ENCODE peak calls at places on chromosomes 5 and 9, in eight cellular contexts. H is tibial artery; P is pancreas; Q is bronchial epithelial cell; R is mesendoderm; X is CD4-positive, alpha-beta memory T cell; L is psoas muscle; G is neuronal stem cell. V is an unnamed sample.

GRCh38 chr9:136847827-136848392 is 1.3 kb upstream of the PHPT1 start:
- DNase-seq in H (peak; percentile 94), P (peak; percentile 92), Q (peak; percentile 61), R (peak; percentile 91), X (peak; percentile 47), L (peak; percentile 90), G (peak; percentile 78), V (peak; percentile 58)

GRCh38 chr5:150215978-150216944 is 26.4 kb downstream of the SLC6A7 start:
- DNase-seq in H (no peak), P (no peak), Q (no peak), R (no peak), X (no peak), L (no peak), G (no peak), V (no peak)

GRCh38 chr5:179549973-179550510 is 312 bp upstream of the RUFY1 start:
- DNase-seq in H (no peak), P (no peak), Q (peak; percentile 28), R (no peak), X (no peak), L (no peak), G (peak; percentile 42), V (no peak)

GRCh38 chr5:585556-585955 is 26.6 kb upstream of the CEP72 start:
- DNase-seq in H (no peak), P (no peak), Q (no peak), R (no peak), X (no peak), L (no peak), G (no peak), V (no peak)

GRCh38 chr5:371811-372555 is 50.5 kb downstream of the AHRR start:
- DNase-seq in H (peak; percentile 48), P (no peak), Q (no peak), R (no peak), X (no peak), L (no peak), G (no peak), V (no peak)

GRCh38 chr5:177312649-177313181 is 1.0 kb upstream of the MXD3 start:
- DNase-seq in H (peak; percentile 62), P (no peak), Q (no peak), R (peak; percentile 83), X (no peak), L (no peak), G (no peak), V (no peak)

GRCh38 chr5:157361865-157362465 is 96.0 kb downstream of the CYFIP2 start:
- DNase-seq in H (no peak), P (no peak), Q (no peak), R (peak; percentile 16), X (no peak), L (no peak), G (no peak), V (no peak)

GRCh38 chr5:31232273-31232888 is 38.9 kb downstream of the CDH6 start:
- DNase-seq in H (no peak), P (no peak), Q (peak; percentile 62), R (peak; percentile 78), X (no peak), L (no peak), G (peak; percentile 46), V (no peak)

GRCh38 chr9:96884443-96884842 is 30.1 kb upstream of the ZNF782 start:
- DNase-seq in H (no peak), P (no peak), Q (peak; percentile 97), R (peak; percentile 67), X (no peak), L (no peak), G (no peak), V (no peak)

GRCh38 chr5:145347026-145347616 is 488.0 kb downstream of the PRELID2 start:
- DNase-seq in H (no peak), P (no peak), Q (peak; percentile 47), R (peak; percentile 40), X (no peak), L (no peak), G (peak; percentile 42), V (no peak)

GRCh38 chr5:81729276-81729675 is 21.6 kb downstream of the SSBP2 start:
- DNase-seq in H (no peak), P (no peak), Q (no peak), R (no peak), X (no peak), L (no peak), G (no peak), V (no peak)

GRCh38 chr5:149397530-149397929 is 18.4 kb upstream of the IL17B start:
- DNase-seq in H (no peak), P (no peak), Q (no peak), R (no peak), X (no peak), L (no peak), G (no peak), V (no peak)

GRCh38 chr5:62184444-62184843 is 121.6 kb upstream of the KIF2A start:
- DNase-seq in H (no peak), P (no peak), Q (no peak), R (no peak), X (no peak), L (no peak), G (no peak), V (no peak)

GRCh38 chr5:62183727-62184126 is 122.3 kb upstream of the KIF2A start:
- DNase-seq in H (no peak), P (no peak), Q (no peak), R (peak; percentile 49), X (no peak), L (no peak), G (no peak), V (no peak)

GRCh38 chr5:62178258-62178657 is 127.7 kb upstream of the KIF2A start:
- DNase-seq in H (no peak), P (no peak), Q (peak; percentile 38), R (no peak), X (no peak), L (no peak), G (no peak), V (no peak)

GRCh38 chr5:62182802-62183201 is 123.2 kb upstream of the KIF2A start:
- DNase-seq in H (no peak), P (no peak), Q (no peak), R (no peak), X (no peak), L (no peak), G (no peak), V (no peak)
- H3K27me3 ChIP-seq in H (no peaks in the 10 kb centered on the region), P (no peaks in the 10 kb centered on the region), Q (peaks cover 4% of the 10 kb centered on the region), R (no peaks in the 10 kb centered on the region), X (no peaks in the 10 kb centered on the region), L (no peaks in the 10 kb centered on the region), G (no peaks in the 10 kb centered on the region), V (no peaks in the 10 kb centered on the region)

DNA sequence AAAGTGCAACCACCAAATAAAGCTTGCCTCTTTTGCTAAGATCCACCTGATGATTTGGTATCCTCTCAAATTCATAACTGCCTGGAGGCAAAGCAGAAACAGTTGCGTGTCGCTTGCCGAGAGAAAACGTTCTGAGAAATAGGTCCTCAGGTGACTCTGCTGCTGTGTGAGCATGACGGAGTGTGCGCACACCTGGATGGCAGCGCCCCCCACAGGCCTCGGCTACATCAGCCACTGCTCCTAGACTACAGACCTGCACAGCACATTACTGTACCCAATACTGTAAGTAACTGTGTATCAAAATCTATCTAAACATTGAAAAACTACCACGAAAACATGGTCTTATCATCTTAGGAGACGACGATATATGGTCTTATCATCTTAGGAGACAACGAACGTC is 87.4 kb downstream of the CAMSAP1 start:
- DNase-seq in H (peak; percentile 16), P (no peak), Q (no peak), R (peak; percentile 31), X (no peak), L (no peak), G (no peak), V (no peak)
- H3K4me3 ChIP-seq in H (no peak overlapping the region), P (no peak overlapping the region), Q (no peak overlapping the region), R (no peak overlapping the region), X (no peak overlapping the region), L (no peak overlapping the region), G (no peak overlapping the region), V (no peak overlapping the region)

DNA sequence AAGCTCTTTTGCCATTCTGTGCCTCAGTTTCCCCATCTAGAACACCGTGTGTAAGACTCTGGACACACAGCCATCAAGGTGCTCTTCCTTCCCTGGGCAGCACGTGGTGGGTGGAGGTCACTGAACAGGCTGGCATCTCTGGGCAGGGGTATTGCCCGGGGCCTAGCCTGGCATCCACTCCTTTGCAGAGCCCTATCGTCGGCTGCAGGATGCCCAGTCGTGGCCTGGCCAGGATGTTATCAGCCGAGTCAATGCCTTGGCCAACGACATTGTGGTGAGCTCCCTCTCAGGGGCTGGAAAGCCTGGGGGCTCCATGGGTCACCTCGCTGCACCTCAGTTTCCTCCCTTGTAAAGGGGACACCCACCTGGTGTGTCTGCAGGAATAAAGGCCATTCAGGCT is 4.0 kb downstream of the ADGRD2 start:
- DNase-seq in H (no peak), P (no peak), Q (no peak), R (no peak), X (no peak), L (no peak), G (no peak), V (no peak)
- H3K27me3 ChIP-seq in H (no peaks in the 10 kb centered on the region), P (no peaks in the 10 kb centered on the region), Q (no peaks in the 10 kb centered on the region), R (no peaks in the 10 kb centered on the region), X (peaks cover 11% of the 10 kb centered on the region), L (no peaks in the 10 kb centered on the region), G (peaks cover 4% of the 10 kb centered on the region), V (peaks cover 11% of the 10 kb centered on the region)

GRCh38 chr5:23071682-23072081 is 218.5 kb upstream of the CDH12 start:
- DNase-seq in H (no peak), P (no peak), Q (no peak), R (no peak), X (no peak), L (no peak), G (no peak), V (no peak)
- H3K4me3 ChIP-seq in H (no peak overlapping the region), P (no peak overlapping the region), Q (no peak overlapping the region), R (no peak overlapping the region), X (no peak overlapping the region), L (no peak overlapping the region), G (no peak overlapping the region), V (no peak overlapping the region)

GRCh38 chr5:73238873-73239272 is 65.9 kb downstream of the TMEM174 start:
- DNase-seq in H (no peak), P (no peak), Q (no peak), R (no peak), X (no peak), L (no peak), G (no peak), V (no peak)
- H3K27me3 ChIP-seq in H (no peaks in the 10 kb centered on the region), P (no peaks in the 10 kb centered on the region), Q (peaks cover 3% of the 10 kb centered on the region), R (peaks cover 5% of the 10 kb centered on the region), X (peaks cover 8% of the 10 kb centered on the region), L (peaks cover 3% of the 10 kb centered on the region), G (peaks cover 4% of the 10 kb centered on the region), V (peaks cover 17% of the 10 kb centered on the region)

DNA sequence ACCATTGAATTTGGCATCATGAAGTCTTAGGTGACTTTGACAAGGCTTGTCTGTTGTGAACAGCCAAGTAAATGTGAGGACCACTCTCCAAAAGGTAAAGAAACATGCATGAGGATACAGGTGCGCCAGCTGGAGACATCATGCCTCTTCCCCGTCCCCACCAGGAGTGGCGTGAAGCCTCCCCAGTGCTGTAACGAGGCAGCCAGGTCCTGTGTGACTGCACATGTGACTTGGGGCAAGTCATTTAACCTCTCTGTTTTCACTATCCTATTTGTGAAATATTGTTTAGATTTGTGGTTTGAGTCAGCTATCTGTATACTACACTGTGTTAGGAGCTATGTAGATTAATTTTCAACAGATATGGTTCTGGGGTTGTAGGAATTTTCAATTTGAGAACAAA is 65.0 kb downstream of the DOCK8 start:
- DNase-seq in H (no peak), P (no peak), Q (no peak), R (no peak), X (no peak), L (no peak), G (no peak), V (no peak)
- H3K4me3 ChIP-seq in H (no peak overlapping the region), P (no peak overlapping the region), Q (no peak overlapping the region), R (no peak overlapping the region), X (peak overlapping the region; percentile 15), L (no peak overlapping the region), G (no peak overlapping the region), V (no peak overlapping the region)

V was measured in effector memory CD4-positive, alpha-beta T cell.